ENCODE peak calls at places on chromosomes 5 and 9, in six cellular contexts. N is neuronal stem cell, V is NT2/D1, J is lower lobe of right lung, L is cardiac muscle cell, Y is spleen. K is an unnamed sample. For H3K4me1 and H3K36me3, the result is how much of the 10 kb centered on the place peaks cover.

GRCh38 chr5:16980983-16981382 is 44.9 kb upstream of the MYO10 start:
- DNase-seq in V (no peak), L (no peak), N (no peak), J (no peak), Y (no peak), K (peak)

GRCh38 chr9:23426144-23426543 is 399.9 kb downstream of the ELAVL2 start:
- DNase-seq in Y (no peak), V (no peak), L (no peak), J (no peak), N (no peak), K (no peak)

GRCh38 chr9:127066060-127066774 is 56.2 kb downstream of the ANGPTL2 start:
- DNase-seq in V (no peak), L (peak), N (no peak), J (no peak), Y (no peak), K (no peak)

GRCh38 chr9:35659340-35659739 is 1.2 kb downstream of the CCDC107 start:
- DNase-seq in N (no peak), L (peak), J (no peak), V (no peak), Y (no peak), K (no peak)

GRCh38 chr5:102815560-102816324 is 60.6 kb downstream of the PAM start:
- DNase-seq in V (no peak), J (no peak), N (no peak), Y (no peak), L (peak), K (no peak)

GRCh38 chr9:97502222-97502983 is 937 bp downstream of the TMOD1 start:
- DNase-seq in Y (no peak), J (peak), N (peak), L (no peak), V (no peak), K (no peak)

GRCh38 chr9:77575785-77576184 is 72.3 kb downstream of the GNA14 start:
- DNase-seq in N (peak), L (peak), Y (no peak), J (no peak), V (no peak), K (no peak)

GRCh38 chr9:27539479-27540441 is 10.1 kb upstream of the MOB3B start:
- DNase-seq in Y (no peak), N (no peak), J (no peak), L (peak), V (no peak), K (no peak)

GRCh38 chr5:143019614-143020515 is 249.7 kb downstream of the ARHGAP26 start:
- DNase-seq in Y (no peak), N (no peak), J (no peak), V (no peak), L (no peak), K (no peak)

GRCh38 chr5:109692011-109692410 is 2.3 kb downstream of the MAN2A1 start:
- DNase-seq in Y (no peak), L (peak), J (no peak), N (no peak), V (no peak), K (no peak)

GRCh38 chr9:4177970-4178758 is 121.7 kb downstream of the GLIS3 start:
- DNase-seq in J (no peak), L (no peak), Y (no peak), V (no peak), N (no peak), K (no peak)

GRCh38 chr5:149748471-149749094 is 18.5 kb downstream of the PPARGC1B start:
- DNase-seq in V (no peak), Y (no peak), L (no peak), N (no peak), J (no peak), K (no peak)

GRCh38 chr5:141875795-141876627 is 2.2 kb downstream of the PCDH1 start:
- DNase-seq in V (no peak), N (no peak), Y (peak), J (peak), L (no peak), K (no peak)

GRCh38 chr9:14433293-14433818 is 119.4 kb upstream of the NFIB start:
- DNase-seq in N (no peak), L (peak), J (no peak), Y (no peak), V (no peak), K (no peak)

GRCh38 chr5:134458676-134459403 is 47.2 kb upstream of the CDKN2AIPNL start:
- DNase-seq in V (no peak), N (no peak), L (no peak), J (peak), Y (peak), K (no peak)

GRCh38 chr9:71830929-71831328 is 62.6 kb upstream of the CEMIP2 start:
- DNase-seq in V (no peak), J (no peak), N (no peak), Y (no peak), L (no peak), K (no peak)

GRCh38 chr9:4382722-4383317 is 83.0 kb upstream of the GLIS3 start:
- DNase-seq in N (peak), Y (no peak), L (peak), V (peak), J (no peak), K (peak)

GRCh38 chr5:73129143-73129542 is 8.8 kb downstream of the TMEM171 start:
- DNase-seq in J (no peak), L (no peak), N (no peak), V (no peak), Y (no peak), K (no peak)
- H3K4me1 ChIP-seq in J (under half), L (under half), N (under half), V (under half), Y (under half), K (under half)

GRCh38 chr9:136416914-136417313 is 6.5 kb downstream of the PMPCA start:
- DNase-seq in L (no peak), Y (no peak), N (no peak), V (no peak), J (no peak), K (no peak)
- H3K36me3 ChIP-seq in L (half or more), Y (half or more), N (half or more), V (half or more), J (half or more), K (half or more)

DNA sequence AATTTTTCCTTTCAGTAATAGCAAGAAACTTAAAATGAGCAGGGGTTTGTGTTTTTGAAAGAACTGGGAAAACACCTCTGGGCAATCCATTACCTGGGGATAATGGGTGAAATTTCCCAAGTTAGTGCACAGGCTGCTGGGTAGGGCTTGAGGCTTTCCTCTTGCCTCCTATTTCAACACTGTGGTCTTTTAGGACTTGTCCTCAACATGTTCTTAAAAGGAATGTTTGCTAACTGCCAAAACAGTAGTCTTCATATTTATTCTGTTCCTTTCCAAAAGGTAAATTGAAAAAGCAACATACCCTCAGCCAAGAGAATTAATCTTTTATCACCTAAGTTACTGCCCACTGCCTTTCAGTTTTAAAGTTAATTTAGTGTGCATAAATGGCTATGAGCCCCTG is 158.3 kb upstream of the CCDC152 start:
- DNase-seq in L (no peak), J (no peak), Y (no peak), N (no peak), V (no peak), K (no peak)
- H3K4me1 ChIP-seq in L (half or more), J (under half), Y (under half), N (under half), V (under half), K (under half)

DNA sequence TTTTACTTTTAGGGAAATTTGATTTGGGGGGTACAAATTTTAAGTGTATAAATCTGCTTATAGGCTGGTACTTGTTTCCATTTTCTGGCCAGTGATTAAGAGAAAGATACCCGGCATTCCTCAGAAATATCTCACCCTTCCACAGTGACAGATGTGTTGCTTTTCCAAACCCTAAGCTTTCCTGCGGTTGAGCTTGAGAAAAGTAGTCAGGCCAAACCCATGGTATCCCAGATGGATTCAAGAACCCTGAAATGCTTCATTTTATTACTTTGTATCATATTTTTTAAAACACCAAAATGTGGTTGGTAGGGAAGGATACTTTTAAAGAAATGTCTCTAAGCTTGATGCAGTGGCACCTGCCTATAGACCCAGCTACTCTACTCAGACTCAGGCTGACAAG is 23.5 kb downstream of the SPTAN1 start:
- DNase-seq in V (no peak), J (no peak), N (no peak), L (no peak), Y (no peak), K (no peak)
- H3K36me3 ChIP-seq in V (half or more), J (half or more), N (half or more), L (half or more), Y (half or more), K (half or more)

DNA sequence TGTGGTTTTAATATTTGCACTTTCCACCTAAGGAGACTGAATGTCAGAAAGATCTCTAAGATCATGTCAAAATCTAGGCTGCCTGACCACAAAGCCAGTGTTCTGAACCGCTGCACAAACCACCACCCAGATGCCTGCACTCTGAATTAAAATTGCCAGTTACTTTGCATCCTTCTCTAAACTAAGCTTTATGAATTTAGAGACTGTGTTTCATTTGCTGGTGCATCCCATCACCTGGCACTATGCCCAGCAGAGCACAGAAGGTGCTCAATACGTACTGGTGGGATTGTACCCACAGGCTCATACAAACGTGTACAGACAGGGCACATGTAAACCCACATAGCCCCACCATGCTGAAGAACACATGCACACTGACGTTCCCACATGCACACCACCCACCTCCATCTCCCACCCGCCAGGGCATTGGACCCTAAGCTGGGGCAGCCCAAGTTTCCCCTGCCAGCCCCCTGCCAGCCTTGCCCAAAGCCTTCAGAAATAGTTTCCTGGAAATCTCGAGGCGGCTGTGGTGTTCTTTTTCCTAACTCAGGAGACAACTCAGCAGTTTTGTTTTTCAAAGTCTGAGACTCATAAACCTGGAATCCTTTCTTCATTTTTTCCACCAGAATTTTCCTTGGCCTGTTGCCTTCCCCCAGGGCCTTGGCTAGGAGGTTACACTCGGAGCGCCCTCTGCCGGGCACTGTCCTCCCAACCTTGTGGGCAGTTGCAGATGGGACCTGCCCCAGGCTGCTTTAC is 9.6 kb upstream of the TRAF1 start:
- DNase-seq in N (peak), J (peak), V (peak), Y (peak), L (peak), K (peak)
- H3K4me1 ChIP-seq in N (under half), J (half or more), V (under half), Y (half or more), L (under half), K (under half)

GRCh38 chr9:5736563-5737346 is 96.2 kb downstream of the ERMP1 start:
- DNase-seq in L (no peak), N (no peak), J (no peak), Y (no peak), V (no peak), K (no peak)
- H3K36me3 ChIP-seq in L (under half), N (under half), J (under half), Y (under half), V (under half), K (under half)

GRCh38 chr5:37771731-37772130 is 68.1 kb downstream of the GDNF start:
- DNase-seq in V (no peak), J (no peak), L (peak), N (no peak), Y (no peak), K (peak)
- H3K4me1 ChIP-seq in V (under half), J (under half), L (under half), N (under half), Y (under half), K (under half)

GRCh38 chr5:80437326-80437725 is 29.5 kb downstream of the ZFYVE16 start:
- DNase-seq in Y (no peak), N (no peak), L (no peak), V (no peak), J (no peak), K (no peak)
- H3K36me3 ChIP-seq in Y (under half), N (under half), L (under half), V (under half), J (under half), K (half or more)

GRCh38 chr5:129356846-129357245 is 103.3 kb upstream of the ADAMTS19 start:
- DNase-seq in V (no peak), Y (no peak), N (no peak), J (no peak), L (no peak), K (no peak)

GRCh38 chr5:129363991-129364390 is 96.1 kb upstream of the ADAMTS19 start:
- DNase-seq in V (no peak), Y (no peak), L (no peak), N (no peak), J (no peak), K (no peak)

GRCh38 chr5:129358069-129358468 is 102.0 kb upstream of the ADAMTS19 start:
- DNase-seq in V (no peak), L (no peak), J (no peak), N (no peak), Y (peak), K (no peak)

GRCh38 chr5:129359450-129359849 is 100.6 kb upstream of the ADAMTS19 start:
- DNase-seq in Y (no peak), J (no peak), L (no peak), N (no peak), V (no peak), K (no peak)

DNA sequence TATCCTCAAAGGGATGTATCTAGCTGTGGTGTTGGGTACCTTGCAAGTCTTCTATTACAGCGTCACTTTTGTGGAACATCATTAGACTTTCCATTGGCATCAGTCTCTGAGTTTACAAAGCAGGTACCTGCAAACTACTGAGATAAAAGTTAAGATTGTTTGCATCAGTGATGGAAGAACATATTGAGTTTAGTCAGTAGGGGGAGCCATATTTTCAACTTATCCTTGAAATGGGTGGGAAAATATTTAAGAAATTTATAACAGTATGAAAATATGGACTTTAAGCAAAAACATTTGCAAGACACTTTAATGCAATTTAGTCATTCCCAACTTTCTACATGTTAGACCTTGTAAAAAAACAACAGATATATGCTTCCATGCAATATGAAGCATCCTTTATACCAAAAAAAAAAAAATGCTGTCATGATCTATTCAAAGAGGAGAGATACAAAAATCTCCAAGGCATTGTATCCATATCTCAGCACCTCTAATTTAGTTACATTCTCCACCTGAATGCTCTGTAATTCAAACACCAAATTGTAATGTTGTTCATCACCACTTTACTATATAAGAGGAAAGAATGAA is 98.6 kb upstream of the ADAMTS19 start:
- DNase-seq in V (no peak), L (peak), N (no peak), Y (no peak), J (no peak), K (no peak)
- H3K4me1 ChIP-seq in V (under half), L (under half), N (under half), Y (under half), J (under half), K (under half)

DNA sequence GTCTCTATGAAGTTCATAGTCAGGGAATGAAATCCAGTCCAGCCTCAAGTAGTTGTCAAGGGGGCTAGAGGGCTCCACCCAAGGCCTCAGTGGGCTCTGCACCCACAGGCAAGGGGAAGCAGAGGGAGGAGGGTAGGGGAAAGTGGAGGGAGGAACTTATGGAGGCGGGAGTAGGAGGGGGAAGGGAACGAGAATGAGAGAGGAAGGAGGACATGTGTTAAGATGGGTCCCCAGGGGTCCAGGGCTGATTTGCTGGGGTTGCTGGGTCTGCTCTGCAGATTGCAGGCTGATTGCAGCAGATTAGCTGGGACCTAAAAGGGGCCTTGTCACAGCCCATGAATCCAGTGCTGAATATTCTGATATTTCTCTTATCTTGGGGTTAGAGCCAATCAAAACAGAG is 166.9 kb upstream of the IL12B start:
- DNase-seq in V (no peak), Y (no peak), J (no peak), N (no peak), L (no peak), K (no peak)
- H3K36me3 ChIP-seq in V (under half), Y (under half), J (under half), N (under half), L (under half), K (under half)

K was measured in SJSA1.